ENCODE peak calls at places on chromosome 14, in five cellular contexts. One of them, this sample, is unnamed.

GRCh38 chr14:85602366-85602765 is 72.4 kb downstream of the FLRT2 start:
- DNase-seq in germinal center: no peak
- DNase-seq in GM23338: no peak
- DNase-seq in stimulated activated CD8-positive, alpha-beta memory T cell treated with anti-CD3 and anti-CD28 coated beads, Interleukin-7, amount 100 ng/mL, for 4 hours: no peak
- DNase-seq in NCI-H2171 treated with DMSO at 0.1 percent for 48 hours: no peak
- DNase-seq in this sample: no peak

GRCh38 chr14:44528180-44528579 is 21.1 kb upstream of the FSCB start:
- DNase-seq in germinal center: no peak
- DNase-seq in GM23338: no peak
- DNase-seq in stimulated activated CD8-positive, alpha-beta memory T cell treated with anti-CD3 and anti-CD28 coated beads, Interleukin-7, amount 100 ng/mL, for 4 hours: no peak
- DNase-seq in NCI-H2171 treated with DMSO at 0.1 percent for 48 hours: no peak
- DNase-seq in this sample: no peak

GRCh38 chr14:65555358-65555757 is 142.8 kb downstream of the FUT8 start:
- DNase-seq in germinal center: no peak
- DNase-seq in GM23338: peak
- DNase-seq in stimulated activated CD8-positive, alpha-beta memory T cell treated with anti-CD3 and anti-CD28 coated beads, Interleukin-7, amount 100 ng/mL, for 4 hours: no peak
- DNase-seq in NCI-H2171 treated with DMSO at 0.1 percent for 48 hours: no peak
- DNase-seq in this sample: no peak

GRCh38 chr14:60815371-60815770 is 80.8 kb downstream of the MNAT1 start:
- DNase-seq in germinal center: peak
- DNase-seq in GM23338: no peak
- DNase-seq in stimulated activated CD8-positive, alpha-beta memory T cell treated with anti-CD3 and anti-CD28 coated beads, Interleukin-7, amount 100 ng/mL, for 4 hours: no peak
- DNase-seq in NCI-H2171 treated with DMSO at 0.1 percent for 48 hours: no peak
- DNase-seq in this sample: no peak

GRCh38 chr14:70239802-70240201 is 51.1 kb upstream of the SLC8A3 start:
- DNase-seq in germinal center: peak
- DNase-seq in GM23338: no peak
- DNase-seq in stimulated activated CD8-positive, alpha-beta memory T cell treated with anti-CD3 and anti-CD28 coated beads, Interleukin-7, amount 100 ng/mL, for 4 hours: no peak
- DNase-seq in NCI-H2171 treated with DMSO at 0.1 percent for 48 hours: no peak
- DNase-seq in this sample: no peak

GRCh38 chr14:72692678-72693077 is 201.2 kb downstream of the DPF3 start:
- DNase-seq in germinal center: no peak
- DNase-seq in GM23338: peak
- DNase-seq in stimulated activated CD8-positive, alpha-beta memory T cell treated with anti-CD3 and anti-CD28 coated beads, Interleukin-7, amount 100 ng/mL, for 4 hours: no peak
- DNase-seq in NCI-H2171 treated with DMSO at 0.1 percent for 48 hours: no peak
- DNase-seq in this sample: no peak

GRCh38 chr14:82011460-82011859 is 477.8 kb upstream of the SEL1L start:
- DNase-seq in germinal center: no peak
- DNase-seq in GM23338: no peak
- DNase-seq in stimulated activated CD8-positive, alpha-beta memory T cell treated with anti-CD3 and anti-CD28 coated beads, Interleukin-7, amount 100 ng/mL, for 4 hours: no peak
- DNase-seq in NCI-H2171 treated with DMSO at 0.1 percent for 48 hours: no peak
- DNase-seq in this sample: no peak

GRCh38 chr14:26008290-26008689 is 589.5 kb downstream of the NOVA1 start:
- DNase-seq in germinal center: no peak
- DNase-seq in GM23338: peak
- DNase-seq in stimulated activated CD8-positive, alpha-beta memory T cell treated with anti-CD3 and anti-CD28 coated beads, Interleukin-7, amount 100 ng/mL, for 4 hours: no peak
- DNase-seq in NCI-H2171 treated with DMSO at 0.1 percent for 48 hours: no peak
- DNase-seq in this sample: no peak

This sample was measured in stromal cell of bone marrow.